ENCODE peak calls at places on chromosomes 11 and 22, in four cellular contexts. D is lower lobe of right lung, H is GM04504, S is iPS DF 19.7. I is an unnamed sample.

GRCh38 chr22:36405671-36406070 is 17.9 kb upstream of the MYH9 start:
- DNase-seq in S (no peak), D (peak; percentile 80), H (no peak), I (no peak)

GRCh38 chr22:46050916-46051614 is 74.1 kb upstream of the WNT7B start:
- DNase-seq in D (peak; percentile 46), S (no peak), H (no peak), I (no peak)

GRCh38 chr11:12189543-12190235 is 79.3 kb downstream of the MICAL2 start:
- DNase-seq in S (no peak), D (no peak), H (no peak), I (no peak)

GRCh38 chr11:665707-666281 is 28.7 kb downstream of the DRD4 start:
- DNase-seq in D (no peak), S (no peak), H (peak; percentile 58), I (no peak)

GRCh38 chr22:35564975-35565867 is 24.6 kb downstream of the RASD2 start:
- DNase-seq in S (no peak), D (no peak), H (no peak), I (no peak)

GRCh38 chr11:34284836-34285235 is 73.0 kb downstream of the ABTB2 start:
- DNase-seq in H (no peak), D (no peak), S (no peak), I (no peak)

GRCh38 chr22:48647051-48647450 is 1180.6 kb downstream of the BRD1 start:
- DNase-seq in D (no peak), H (no peak), S (no peak), I (no peak)

GRCh38 chr11:72738199-72739141 is 13.7 kb downstream of the ARAP1 start:
- DNase-seq in S (no peak), H (peak; percentile 30), D (peak; percentile 88), I (no peak)

GRCh38 chr11:119863811-119864601 is 135.0 kb upstream of the NECTIN1 start:
- DNase-seq in S (no peak), D (no peak), H (no peak), I (no peak)

GRCh38 chr11:113293936-113294335 is 20.4 kb upstream of the TTC12 start:
- DNase-seq in S (no peak), D (no peak), H (no peak), I (no peak)

GRCh38 chr22:30555282-30556210 is 9.0 kb upstream of the SEC14L6 start:
- DNase-seq in H (no peak), S (no peak), D (no peak), I (no peak)

GRCh38 chr11:2176389-2176900 is 4.8 kb upstream of the TH start:
- DNase-seq in S (no peak), D (no peak), H (no peak), I (no peak)

GRCh38 chr22:49999063-49999900 is 13.3 kb downstream of the IL17REL start:
- DNase-seq in H (no peak), D (peak; percentile 46), S (no peak), I (no peak)

GRCh38 chr11:58770627-58771457 is 39.1 kb upstream of the GLYAT start:
- DNase-seq in H (peak; percentile 25), S (no peak), D (no peak), I (no peak)

GRCh38 chr11:133669371-133670046 is 137.2 kb upstream of the OPCML start:
- DNase-seq in S (no peak), D (no peak), H (no peak), I (no peak)

GRCh38 chr11:9669954-9670353 is 6.1 kb downstream of the SWAP70 start:
- DNase-seq in S (no peak), H (no peak), D (no peak), I (no peak)

GRCh38 chr11:8363924-8364323 is 100.2 kb upstream of the LMO1 start:
- DNase-seq in D (no peak), S (no peak), H (no peak), I (no peak)

GRCh38 chr22:32531955-32532818 is 57.6 kb downstream of the FBXO7 start:
- DNase-seq in D (peak; percentile 75), S (peak; percentile 82), H (peak; percentile 95), I (no peak)

GRCh38 chr11:108912587-108912986 is 247.7 kb downstream of the DDX10 start:
- DNase-seq in S (no peak), H (no peak), D (no peak), I (no peak)

GRCh38 chr11:27404427-27404826 is 41.4 kb upstream of the CCDC34 start:
- DNase-seq in H (no peak), S (no peak), D (no peak), I (no peak)

GRCh38 chr22:46450931-46451660 is 86.3 kb downstream of the CELSR1 start:
- DNase-seq in H (no peak), S (no peak), D (no peak), I (no peak)

GRCh38 chr22:46750861-46751260 is 11.6 kb upstream of the TBC1D22A start:
- DNase-seq in S (no peak), H (no peak), D (no peak), I (no peak)

GRCh38 chr11:124070906-124071621 is 29.9 kb upstream of the OR10G7 start:
- DNase-seq in D (peak; percentile 57), H (peak; percentile 31), S (peak; percentile 23), I (peak; percentile 66)

GRCh38 chr22:30221121-30221992 is 25.2 kb downstream of the LIF start:
- DNase-seq in H (no peak), D (no peak), S (no peak), I (no peak)

GRCh38 chr11:61027141-61027840 is 55.8 kb downstream of the CD6 start:
- DNase-seq in S (no peak), H (no peak), D (no peak), I (no peak)

GRCh38 chr11:71568707-71569349 is 3.5 kb downstream of the KRTAP5-10 start:
- DNase-seq in S (no peak), D (no peak), H (no peak), I (no peak)

GRCh38 chr11:70191495-70192140 is 11.5 kb upstream of the FADD start:
- DNase-seq in D (peak; percentile 85), S (no peak), H (no peak), I (peak; percentile 66)

GRCh38 chr11:93054881-93055280 is 85.4 kb downstream of the MTNR1B start:
- DNase-seq in S (no peak), H (peak; percentile 87), D (no peak), I (no peak)

GRCh38 chr11:1437500-1437899 is 47.8 kb downstream of the BRSK2 start:
- DNase-seq in D (no peak), S (no peak), H (no peak), I (no peak)

GRCh38 chr22:48489551-48490512 is 1337.8 kb downstream of the BRD1 start:
- DNase-seq in D (no peak), S (no peak), H (no peak), I (no peak)

GRCh38 chr22:49010086-49010863 is 817.4 kb downstream of the BRD1 start:
- DNase-seq in D (peak; percentile 28), H (no peak), S (no peak), I (no peak)

GRCh38 chr11:118295834-118296454 is 8.6 kb upstream of the CD3E start:
- DNase-seq in S (no peak), H (no peak), D (no peak), I (no peak)

GRCh38 chr11:16412525-16413194 is 56.3 kb upstream of the SOX6 start:
- DNase-seq in D (no peak), S (no peak), H (no peak), I (no peak)